ENCODE peak calls at places on chromosomes 1 and 21, in seven cellular contexts. C, P, Y, G, H, J and V are unnamed samples. For H3K4me1, the result is how much of the 10 kb centered on the place peaks cover.

GRCh38 chr1:2229032-2229920 is 1.2 kb downstream of the SKI start:
- DNase-seq in C (no peak), P (no peak), Y (peak), G (peak), H (peak), J (peak), V (no peak)

GRCh38 chr1:245148069-245148468 is 6.7 kb upstream of the KIF26B start:
- DNase-seq in C (no peak), P (no peak), Y (no peak), G (no peak), H (no peak), J (no peak), V (no peak)

GRCh38 chr1:40976952-40977690 is 2.4 kb upstream of the CTPS1 start:
- DNase-seq in C (no peak), P (no peak), Y (no peak), G (no peak), H (no peak), J (no peak), V (no peak)

GRCh38 chr1:116982319-116983004 is 19.1 kb upstream of the CD101 start:
- DNase-seq in C (no peak), P (no peak), Y (no peak), G (no peak), H (no peak), J (no peak), V (no peak)

GRCh38 chr21:27569831-27570230 is 602.9 kb upstream of the ADAMTS5 start:
- DNase-seq in C (no peak), P (no peak), Y (no peak), G (no peak), H (no peak), J (no peak), V (no peak)

GRCh38 chr1:244413736-244414135 is 38.0 kb downstream of the ADSS2 start:
- DNase-seq in C (no peak), P (no peak), Y (no peak), G (no peak), H (peak), J (no peak), V (no peak)

GRCh38 chr21:41684381-41685245 is 82.2 kb downstream of the RIPK4 start:
- DNase-seq in C (no peak), P (no peak), Y (no peak), G (no peak), H (peak), J (no peak), V (no peak)

GRCh38 chr1:218537131-218537904 is 192.2 kb downstream of the TGFB2 start:
- DNase-seq in C (no peak), P (no peak), Y (no peak), G (no peak), H (peak), J (no peak), V (no peak)

GRCh38 chr1:85617582-85618237 is 37.1 kb downstream of the CCN1 start:
- DNase-seq in C (no peak), P (no peak), Y (no peak), G (no peak), H (no peak), J (no peak), V (no peak)

GRCh38 chr1:4655674-4656532 is 1.5 kb downstream of the AJAP1 start:
- DNase-seq in C (no peak), P (no peak), Y (no peak), G (peak), H (peak), J (peak), V (peak)

GRCh38 chr1:117646007-117646913 is 40.4 kb downstream of the TENT5C start:
- DNase-seq in C (no peak), P (no peak), Y (no peak), G (no peak), H (no peak), J (no peak), V (peak)

GRCh38 chr1:226372885-226373284 is 35.0 kb downstream of the PARP1 start:
- DNase-seq in C (no peak), P (no peak), Y (no peak), G (no peak), H (no peak), J (peak), V (no peak)

GRCh38 chr1:246782120-246782900 is 58.1 kb downstream of the SCCPDH start:
- DNase-seq in C (no peak), P (no peak), Y (no peak), G (no peak), H (peak), J (peak), V (no peak)

GRCh38 chr1:111227875-111228747 is 598 bp downstream of the CHI3L2 start:
- DNase-seq in C (no peak), P (no peak), Y (no peak), G (no peak), H (peak), J (peak), V (no peak)

GRCh38 chr1:235079443-235079967 is 49.1 kb downstream of the TOMM20 start:
- DNase-seq in C (no peak), P (peak), Y (no peak), G (peak), H (peak), J (no peak), V (peak)

GRCh38 chr1:59185163-59185855 is 111.6 kb upstream of the FGGY start:
- DNase-seq in C (no peak), P (no peak), Y (no peak), G (no peak), H (no peak), J (no peak), V (no peak)

GRCh38 chr1:59183918-59184317 is 113.0 kb upstream of the FGGY start:
- DNase-seq in C (no peak), P (no peak), Y (no peak), G (no peak), H (no peak), J (no peak), V (no peak)

GRCh38 chr1:59184506-59184905 is 112.4 kb upstream of the FGGY start:
- DNase-seq in C (no peak), P (no peak), Y (no peak), G (no peak), H (no peak), J (no peak), V (no peak)

GRCh38 chr1:59186656-59187055 is 110.2 kb upstream of the FGGY start:
- DNase-seq in C (no peak), P (no peak), Y (no peak), G (no peak), H (no peak), J (no peak), V (no peak)

DNA sequence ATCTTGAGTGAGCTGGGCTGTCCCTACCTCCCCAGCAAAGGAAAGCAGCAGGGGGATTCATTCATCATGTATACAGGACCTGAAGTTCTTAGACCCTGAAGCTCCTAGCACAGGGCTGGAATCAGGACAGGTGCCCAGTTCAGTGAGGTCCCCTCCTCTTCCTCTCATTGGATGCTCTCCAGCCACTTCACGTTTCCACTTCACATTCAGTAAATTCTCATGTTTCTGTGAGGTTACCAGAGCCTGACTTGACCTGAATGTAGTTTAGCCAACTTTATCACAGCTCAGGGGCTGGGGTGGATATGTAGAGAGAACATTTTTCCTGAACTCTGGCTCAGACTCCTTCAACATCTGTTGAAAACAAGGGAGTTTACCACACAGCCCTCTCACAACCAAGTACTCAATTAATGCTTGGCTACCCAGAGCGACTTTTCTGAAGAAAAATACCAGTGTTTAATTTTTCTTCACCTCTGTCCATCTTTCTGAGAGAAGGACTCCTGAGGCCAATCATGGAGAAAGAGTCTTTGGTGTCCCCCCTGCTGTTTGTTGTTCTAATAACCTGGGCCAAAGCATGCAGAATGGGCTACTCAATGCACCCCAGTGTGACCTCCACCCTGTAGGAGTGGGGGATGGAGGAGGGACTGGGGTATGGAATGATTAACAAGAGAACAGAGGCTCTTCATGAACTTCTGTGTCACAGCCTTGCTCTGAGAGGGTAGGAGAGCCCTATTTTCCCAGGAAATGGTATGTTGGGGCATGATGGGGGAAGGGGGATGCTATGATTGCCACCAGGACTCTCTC is 108.3 kb upstream of the FGGY start:
- DNase-seq in C (no peak), P (no peak), Y (no peak), G (no peak), H (no peak), J (no peak), V (no peak)
- H3K4me1 ChIP-seq in C (under half), P (under half), Y (under half), G (under half), H (under half), J (under half), V (under half)

GRCh38 chr21:44677881-44678280 is 4.1 kb downstream of the KRTAP12-1 start:
- DNase-seq in C (no peak), P (no peak), Y (no peak), G (no peak), H (no peak), J (no peak), V (no peak)
- H3K4me1 ChIP-seq in C (under half), P (under half), Y (under half), G (under half), H (under half), J (under half), V (under half)

GRCh38 chr1:77757066-77757584 is 2.5 kb downstream of the USP33 start:
- DNase-seq in C (no peak), P (no peak), Y (no peak), G (no peak), H (peak), J (no peak), V (no peak)
- H3K4me1 ChIP-seq in C (under half), P (under half), Y (under half), G (under half), H (under half), J (half or more), V (under half)

GRCh38 chr1:61246001-61246400 is 163.6 kb downstream of the NFIA start:
- DNase-seq in C (no peak), P (no peak), Y (no peak), G (no peak), H (no peak), J (no peak), V (no peak)
- H3K4me1 ChIP-seq in C (under half), P (under half), Y (under half), G (under half), H (under half), J (half or more), V (under half)

DNA sequence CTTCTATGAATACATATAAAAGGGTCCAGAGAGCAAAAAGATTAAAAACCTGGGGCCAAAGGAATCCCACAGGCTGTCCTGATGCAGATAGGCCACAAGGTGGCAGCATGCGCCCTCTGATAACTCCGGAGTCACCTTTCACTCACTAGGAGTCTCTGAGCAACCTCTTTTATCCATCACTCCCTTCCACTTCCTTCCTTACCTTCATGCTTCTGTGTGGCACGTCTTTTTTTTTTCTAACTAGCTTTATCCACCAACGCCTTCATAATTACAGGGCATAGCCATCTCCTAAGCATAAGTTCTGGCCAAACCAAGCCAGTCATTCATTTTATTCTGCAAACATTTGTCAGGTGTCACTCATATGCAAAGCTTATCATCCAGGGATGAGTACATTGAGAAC is 3.9 kb upstream of the PGLYRP4 start:
- DNase-seq in C (no peak), P (peak), Y (peak), G (peak), H (peak), J (peak), V (no peak)
- H3K4me1 ChIP-seq in C (under half), P (under half), Y (under half), G (under half), H (under half), J (under half), V (under half)

DNA sequence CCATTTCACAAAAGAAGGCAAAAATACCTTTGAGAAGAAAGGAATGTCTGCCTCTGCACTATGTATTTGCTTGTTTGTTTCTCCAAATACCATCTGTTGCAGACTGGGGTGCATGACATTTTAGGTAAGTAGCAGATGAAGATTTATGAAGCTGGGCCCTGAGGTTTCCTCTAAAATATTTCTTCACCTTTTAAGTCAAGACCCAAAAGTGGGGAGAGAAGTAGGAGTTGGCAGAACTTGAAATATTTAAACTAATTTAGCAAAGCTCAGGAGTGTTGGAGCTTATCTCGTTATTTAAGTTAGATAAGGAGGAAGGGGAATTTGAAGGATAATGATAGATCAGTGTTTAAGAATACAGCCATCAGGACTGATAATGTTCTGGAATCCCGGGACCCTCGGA is 152.9 kb downstream of the DHRS3 start:
- DNase-seq in C (no peak), P (no peak), Y (no peak), G (no peak), H (no peak), J (no peak), V (no peak)
- H3K4me1 ChIP-seq in C (under half), P (under half), Y (under half), G (under half), H (under half), J (half or more), V (under half)

GRCh38 chr1:201184734-201185453 is 5.7 kb upstream of the IGFN1 start:
- DNase-seq in C (no peak), P (no peak), Y (no peak), G (peak), H (peak), J (no peak), V (no peak)
- H3K4me1 ChIP-seq in C (under half), P (under half), Y (under half), G (under half), H (under half), J (under half), V (under half)

GRCh38 chr1:46180082-46180616 is 3.9 kb upstream of the P3R3URF start:
- DNase-seq in C (no peak), P (peak), Y (peak), G (peak), H (peak), J (no peak), V (peak)
- H3K4me1 ChIP-seq in C (under half), P (under half), Y (under half), G (under half), H (half or more), J (half or more), V (under half)